ENCODE peak calls at places on chromosomes 4 and X, in eight cellular contexts. One of them, this sample, is unnamed.
A peak's percentile ranks its signal among the peaks of the same experiment; 100 is the strongest.

GRCh38 chrX:66634272-66634671 is 4.6 kb downstream of the EDA2R start:
- DNase-seq in neural progenitor cell: no peak
- DNase-seq in GM23338: no peak
- DNase-seq in mucosa of descending colon: no peak
- DNase-seq in fibroblast of villous mesenchyme: peak; percentile 19
- DNase-seq in fibroblast of mammary gland: peak; percentile 78
- DNase-seq in Caco-2: no peak
- DNase-seq in astrocyte: peak; percentile 42
- DNase-seq in this sample: no peak

GRCh38 chr4:165524532-165525190 is 145.9 kb downstream of the CPE start:
- DNase-seq in astrocyte: peak; percentile 45
- DNase-seq in fibroblast of villous mesenchyme: peak; percentile 22
- DNase-seq in mucosa of descending colon: no peak
- DNase-seq in fibroblast of mammary gland: peak; percentile 24
- DNase-seq in GM23338: no peak
- DNase-seq in Caco-2: no peak
- DNase-seq in neural progenitor cell: no peak
- DNase-seq in this sample: no peak

GRCh38 chr4:34037280-34037679 is 2207.0 kb downstream of the ARAP2 start:
- DNase-seq in mucosa of descending colon: no peak
- DNase-seq in fibroblast of mammary gland: no peak
- DNase-seq in Caco-2: no peak
- DNase-seq in GM23338: no peak
- DNase-seq in astrocyte: no peak
- DNase-seq in neural progenitor cell: no peak
- DNase-seq in fibroblast of villous mesenchyme: no peak
- DNase-seq in this sample: no peak

GRCh38 chrX:148541461-148541983 is 41.1 kb downstream of the AFF2 start:
- DNase-seq in mucosa of descending colon: no peak
- DNase-seq in GM23338: no peak
- DNase-seq in fibroblast of villous mesenchyme: no peak
- DNase-seq in fibroblast of mammary gland: no peak
- DNase-seq in astrocyte: no peak
- DNase-seq in Caco-2: no peak
- DNase-seq in neural progenitor cell: no peak
- DNase-seq in this sample: no peak

GRCh38 chrX:54695816-54696487 is 102.1 kb downstream of the ITIH6 start:
- DNase-seq in fibroblast of villous mesenchyme: no peak
- DNase-seq in mucosa of descending colon: no peak
- DNase-seq in Caco-2: no peak
- DNase-seq in astrocyte: no peak
- DNase-seq in neural progenitor cell: no peak
- DNase-seq in fibroblast of mammary gland: peak; percentile 7
- DNase-seq in GM23338: no peak
- DNase-seq in this sample: no peak

GRCh38 chrX:373641-374471 is 12.9 kb downstream of the PPP2R3B start:
- DNase-seq in Caco-2: peak; percentile 78
- DNase-seq in mucosa of descending colon: no peak
- DNase-seq in GM23338: peak; percentile 83
- DNase-seq in astrocyte: peak; percentile 42
- DNase-seq in fibroblast of villous mesenchyme: no peak
- DNase-seq in neural progenitor cell: peak; percentile 88
- DNase-seq in fibroblast of mammary gland: no peak
- DNase-seq in this sample: no peak

GRCh38 chr4:58590714-58591113 is 1480.5 kb upstream of the IGFBP7 start:
- DNase-seq in fibroblast of mammary gland: no peak
- DNase-seq in fibroblast of villous mesenchyme: no peak
- DNase-seq in mucosa of descending colon: no peak
- DNase-seq in GM23338: no peak
- DNase-seq in neural progenitor cell: no peak
- DNase-seq in astrocyte: no peak
- DNase-seq in Caco-2: no peak
- DNase-seq in this sample: no peak

GRCh38 chr4:3605491-3605890 is 73.3 kb upstream of the LRPAP1 start:
- DNase-seq in fibroblast of mammary gland: no peak
- DNase-seq in Caco-2: no peak
- DNase-seq in mucosa of descending colon: no peak
- DNase-seq in GM23338: no peak
- DNase-seq in neural progenitor cell: no peak
- DNase-seq in astrocyte: no peak
- DNase-seq in fibroblast of villous mesenchyme: no peak
- DNase-seq in this sample: no peak

GRCh38 chrX:16484338-16484737 is 165.6 kb upstream of the S100G start:
- DNase-seq in mucosa of descending colon: no peak
- DNase-seq in GM23338: no peak
- DNase-seq in fibroblast of mammary gland: peak; percentile 97
- DNase-seq in fibroblast of villous mesenchyme: peak; percentile 53
- DNase-seq in neural progenitor cell: no peak
- DNase-seq in Caco-2: no peak
- DNase-seq in astrocyte: peak; percentile 95
- DNase-seq in this sample: peak; percentile 82

GRCh38 chr4:73447701-73448100 is 11.7 kb downstream of the AFP start:
- DNase-seq in astrocyte: peak; percentile 81
- DNase-seq in neural progenitor cell: no peak
- DNase-seq in Caco-2: no peak
- DNase-seq in GM23338: no peak
- DNase-seq in fibroblast of mammary gland: peak; percentile 74
- DNase-seq in mucosa of descending colon: no peak
- DNase-seq in fibroblast of villous mesenchyme: no peak
- DNase-seq in this sample: no peak

GRCh38 chr4:82865592-82865991 is 25.4 kb downstream of the SEC31A start:
- DNase-seq in Caco-2: no peak
- DNase-seq in neural progenitor cell: no peak
- DNase-seq in GM23338: no peak
- DNase-seq in astrocyte: peak; percentile 85
- DNase-seq in fibroblast of villous mesenchyme: peak; percentile 91
- DNase-seq in mucosa of descending colon: no peak
- DNase-seq in fibroblast of mammary gland: peak; percentile 92
- DNase-seq in this sample: peak; percentile 73

GRCh38 chrX:44062842-44063241 is 89.7 kb upstream of the NDP start:
- DNase-seq in astrocyte: no peak
- DNase-seq in mucosa of descending colon: no peak
- DNase-seq in neural progenitor cell: no peak
- DNase-seq in GM23338: no peak
- DNase-seq in fibroblast of villous mesenchyme: no peak
- DNase-seq in fibroblast of mammary gland: no peak
- DNase-seq in Caco-2: no peak
- DNase-seq in this sample: no peak

GRCh38 chrX:80216086-80216485 is 201.5 kb downstream of the TBX22 start:
- DNase-seq in Caco-2: no peak
- DNase-seq in astrocyte: no peak
- DNase-seq in neural progenitor cell: no peak
- DNase-seq in fibroblast of mammary gland: peak; percentile 78
- DNase-seq in fibroblast of villous mesenchyme: no peak
- DNase-seq in GM23338: no peak
- DNase-seq in mucosa of descending colon: no peak
- DNase-seq in this sample: no peak

GRCh38 chr4:142743071-142743825 is 102.9 kb downstream of the INPP4B start:
- DNase-seq in fibroblast of villous mesenchyme: peak; percentile 43
- DNase-seq in Caco-2: no peak
- DNase-seq in astrocyte: peak; percentile 81
- DNase-seq in neural progenitor cell: no peak
- DNase-seq in GM23338: no peak
- DNase-seq in mucosa of descending colon: no peak
- DNase-seq in fibroblast of mammary gland: peak; percentile 34
- DNase-seq in this sample: peak; percentile 52

GRCh38 chr4:31674313-31674947 is 954.3 kb downstream of the PCDH7 start:
- DNase-seq in neural progenitor cell: peak; percentile 30
- DNase-seq in mucosa of descending colon: no peak
- DNase-seq in Caco-2: peak; percentile 35
- DNase-seq in fibroblast of mammary gland: peak; percentile 22
- DNase-seq in GM23338: peak; percentile 68
- DNase-seq in fibroblast of villous mesenchyme: peak; percentile 5
- DNase-seq in astrocyte: no peak
- DNase-seq in this sample: no peak

GRCh38 chrX:31524182-31524581 is 452.3 kb upstream of the FTHL17 start:
- DNase-seq in fibroblast of villous mesenchyme: no peak
- DNase-seq in astrocyte: peak; percentile 18
- DNase-seq in mucosa of descending colon: no peak
- DNase-seq in GM23338: no peak
- DNase-seq in neural progenitor cell: no peak
- DNase-seq in Caco-2: no peak
- DNase-seq in fibroblast of mammary gland: no peak
- DNase-seq in this sample: no peak

GRCh38 chrX:119228506-119229290 is 7.4 kb upstream of the PGRMC1 start:
- DNase-seq in GM23338: no peak
- DNase-seq in Caco-2: no peak
- DNase-seq in fibroblast of mammary gland: peak; percentile 95
- DNase-seq in neural progenitor cell: no peak
- DNase-seq in fibroblast of villous mesenchyme: peak; percentile 59
- DNase-seq in mucosa of descending colon: no peak
- DNase-seq in astrocyte: peak; percentile 90
- DNase-seq in this sample: peak; percentile 82

DNA sequence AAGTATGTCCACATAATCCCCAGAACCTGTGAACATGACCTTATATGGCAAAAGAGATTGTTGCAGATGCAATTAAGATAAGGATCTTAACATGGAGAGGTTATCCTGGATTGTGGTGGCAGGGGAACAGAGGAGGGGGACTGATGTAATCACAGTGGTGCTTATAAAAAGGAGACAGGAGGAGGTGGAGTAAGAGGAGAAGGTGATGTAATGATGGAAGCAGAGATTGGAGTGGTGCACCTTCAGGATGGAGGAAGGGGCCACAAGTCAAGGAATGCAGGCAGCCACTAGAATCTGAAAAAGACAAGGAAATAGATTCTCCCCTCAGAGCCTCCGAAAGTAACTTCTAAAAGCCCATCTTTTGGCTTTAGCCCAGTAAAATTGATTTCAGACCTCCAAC is 388.4 kb downstream of the BCOR start:
- DNase-seq in neural progenitor cell: no peak
- DNase-seq in GM23338: no peak
- DNase-seq in Caco-2: no peak
- DNase-seq in fibroblast of mammary gland: no peak
- DNase-seq in fibroblast of villous mesenchyme: no peak
- DNase-seq in mucosa of descending colon: no peak
- DNase-seq in astrocyte: no peak
- DNase-seq in this sample: no peak
- TF ChIP-seq CTCF in neural progenitor cell: no peak
- TF ChIP-seq CTCF in GM23338: no peak
- TF ChIP-seq CTCF in Caco-2: no peak
- TF ChIP-seq CTCF in fibroblast of mammary gland: no peak
- TF ChIP-seq CTCF in fibroblast of villous mesenchyme: no peak
- TF ChIP-seq CTCF in mucosa of descending colon: no peak
- TF ChIP-seq CTCF in astrocyte: no peak
- TF ChIP-seq CTCF in this sample: no peak

GRCh38 chrX:150508461-150509367 is 59.7 kb upstream of the MTM1 start:
- DNase-seq in Caco-2: no peak
- DNase-seq in neural progenitor cell: peak; percentile 22
- DNase-seq in mucosa of descending colon: no peak
- DNase-seq in fibroblast of mammary gland: peak; percentile 28
- DNase-seq in GM23338: peak; percentile 48
- DNase-seq in fibroblast of villous mesenchyme: peak; percentile 16
- DNase-seq in astrocyte: no peak
- DNase-seq in this sample: no peak
- H3K4me3 ChIP-seq in Caco-2: no peak overlapping the region
- H3K4me3 ChIP-seq in neural progenitor cell: no peak overlapping the region
- H3K4me3 ChIP-seq in mucosa of descending colon: no peak overlapping the region
- H3K4me3 ChIP-seq in fibroblast of mammary gland: no peak overlapping the region
- H3K4me3 ChIP-seq in GM23338: no peak overlapping the region
- H3K4me3 ChIP-seq in fibroblast of villous mesenchyme: no peak overlapping the region
- H3K4me3 ChIP-seq in astrocyte: no peak overlapping the region
- H3K4me3 ChIP-seq in this sample: no peak overlapping the region

GRCh38 chr4:179872751-179873150 is 2370.5 kb upstream of the TENM3 start:
- DNase-seq in Caco-2: no peak
- DNase-seq in GM23338: no peak
- DNase-seq in fibroblast of mammary gland: no peak
- DNase-seq in astrocyte: no peak
- DNase-seq in mucosa of descending colon: no peak
- DNase-seq in neural progenitor cell: no peak
- DNase-seq in fibroblast of villous mesenchyme: no peak
- DNase-seq in this sample: no peak

GRCh38 chr4:179871726-179872125 is 2371.5 kb upstream of the TENM3 start:
- DNase-seq in neural progenitor cell: no peak
- DNase-seq in GM23338: no peak
- DNase-seq in fibroblast of villous mesenchyme: no peak
- DNase-seq in astrocyte: no peak
- DNase-seq in mucosa of descending colon: no peak
- DNase-seq in Caco-2: no peak
- DNase-seq in fibroblast of mammary gland: no peak
- DNase-seq in this sample: no peak

GRCh38 chr4:179867300-179867878 is 2375.8 kb upstream of the TENM3 start:
- DNase-seq in fibroblast of mammary gland: peak; percentile 9
- DNase-seq in fibroblast of villous mesenchyme: no peak
- DNase-seq in mucosa of descending colon: no peak
- DNase-seq in neural progenitor cell: peak; percentile 84
- DNase-seq in GM23338: peak; percentile 91
- DNase-seq in astrocyte: peak; percentile 7
- DNase-seq in Caco-2: peak; percentile 79
- DNase-seq in this sample: no peak
- TF ChIP-seq CTCF in fibroblast of mammary gland: peak; percentile 47
- TF ChIP-seq CTCF in fibroblast of villous mesenchyme: peak; percentile 19
- TF ChIP-seq CTCF in mucosa of descending colon: peak; percentile 34
- TF ChIP-seq CTCF in neural progenitor cell: peak; percentile 81
- TF ChIP-seq CTCF in GM23338: peak; percentile 85
- TF ChIP-seq CTCF in astrocyte: peak; percentile 65
- TF ChIP-seq CTCF in Caco-2: peak; percentile 75
- TF ChIP-seq CTCF in this sample: peak; percentile 6

GRCh38 chrX:130084651-130085237 is 25.6 kb downstream of the ELF4 start:
- DNase-seq in mucosa of descending colon: no peak
- DNase-seq in astrocyte: no peak
- DNase-seq in fibroblast of villous mesenchyme: no peak
- DNase-seq in Caco-2: no peak
- DNase-seq in neural progenitor cell: no peak
- DNase-seq in fibroblast of mammary gland: no peak
- DNase-seq in GM23338: no peak
- DNase-seq in this sample: no peak

GRCh38 chrX:130083107-130083490 is 27.2 kb downstream of the ELF4 start:
- DNase-seq in fibroblast of villous mesenchyme: no peak
- DNase-seq in Caco-2: no peak
- DNase-seq in mucosa of descending colon: no peak
- DNase-seq in fibroblast of mammary gland: no peak
- DNase-seq in astrocyte: no peak
- DNase-seq in neural progenitor cell: peak; percentile 14
- DNase-seq in GM23338: peak; percentile 34
- DNase-seq in this sample: no peak

GRCh38 chrX:130086414-130087207 is 23.7 kb downstream of the ELF4 start:
- DNase-seq in GM23338: no peak
- DNase-seq in neural progenitor cell: no peak
- DNase-seq in astrocyte: no peak
- DNase-seq in mucosa of descending colon: peak; percentile 80
- DNase-seq in fibroblast of mammary gland: no peak
- DNase-seq in Caco-2: no peak
- DNase-seq in fibroblast of villous mesenchyme: no peak
- DNase-seq in this sample: no peak

GRCh38 chrX:130083656-130084382 is 26.5 kb downstream of the ELF4 start:
- DNase-seq in fibroblast of villous mesenchyme: no peak
- DNase-seq in mucosa of descending colon: peak; percentile 70
- DNase-seq in Caco-2: no peak
- DNase-seq in GM23338: no peak
- DNase-seq in astrocyte: no peak
- DNase-seq in fibroblast of mammary gland: no peak
- DNase-seq in neural progenitor cell: no peak
- DNase-seq in this sample: no peak

DNA sequence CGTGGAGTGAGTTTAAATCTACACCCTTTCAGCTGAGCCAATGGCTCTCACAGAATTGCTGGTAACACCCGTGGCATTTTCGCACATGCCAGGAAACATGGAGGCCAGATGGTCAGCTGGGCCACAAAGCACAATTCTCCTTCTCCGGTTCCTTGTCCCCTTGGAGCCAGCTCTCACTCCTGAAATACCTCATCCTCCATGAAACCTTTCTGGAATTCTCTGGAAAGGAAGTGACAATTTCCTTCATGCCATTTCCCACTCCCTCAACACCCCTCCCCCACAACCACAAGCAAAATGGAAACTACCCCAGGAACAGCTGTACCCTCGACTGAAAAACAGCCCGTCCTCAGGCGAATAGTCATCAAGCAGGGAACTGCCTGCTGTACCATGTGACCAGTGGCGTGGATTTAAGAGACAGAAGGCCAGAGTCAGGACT is 24.7 kb downstream of the ELF4 start:
- DNase-seq in GM23338: no peak
- DNase-seq in astrocyte: no peak
- DNase-seq in fibroblast of villous mesenchyme: peak; percentile 40
- DNase-seq in mucosa of descending colon: no peak
- DNase-seq in Caco-2: no peak
- DNase-seq in fibroblast of mammary gland: no peak
- DNase-seq in neural progenitor cell: no peak
- DNase-seq in this sample: no peak
- H3K4me3 ChIP-seq in GM23338: no peak overlapping the region
- H3K4me3 ChIP-seq in astrocyte: no peak overlapping the region
- H3K4me3 ChIP-seq in fibroblast of villous mesenchyme: no peak overlapping the region
- H3K4me3 ChIP-seq in mucosa of descending colon: no peak overlapping the region
- H3K4me3 ChIP-seq in Caco-2: no peak overlapping the region
- H3K4me3 ChIP-seq in fibroblast of mammary gland: no peak overlapping the region
- H3K4me3 ChIP-seq in neural progenitor cell: no peak overlapping the region
- H3K4me3 ChIP-seq in this sample: no peak overlapping the region

This sample was measured in AG09309.